ENCODE peak calls at places on chromosome 5, in four cellular contexts. F, O, U and H are unnamed samples.

GRCh38 chr5:44441460-44441859 is 52.2 kb upstream of the FGF10 start:
- ATAC-seq in F (no peak), O (no peak), U (no peak), H (no peak)

GRCh38 chr5:163094492-163095180 is 342.8 kb upstream of the CCNG1 start:
- ATAC-seq in F (no peak), O (no peak), U (no peak), H (no peak)

GRCh38 chr5:39992617-39993203 is 567.9 kb upstream of the DAB2 start:
- ATAC-seq in F (no peak), O (no peak), U (no peak), H (no peak)

GRCh38 chr5:124705577-124705976 is 40.9 kb downstream of the ZNF608 start:
- ATAC-seq in F (no peak), O (no peak), U (no peak), H (no peak)

GRCh38 chr5:68395844-68396523 is 180.4 kb downstream of the PIK3R1 start:
- ATAC-seq in F (peak), O (no peak), U (no peak), H (no peak)

GRCh38 chr5:14177651-14178050 is 34.5 kb downstream of the TRIO start:
- ATAC-seq in F (no peak), O (no peak), U (no peak), H (no peak)

GRCh38 chr5:171542504-171543150 is 123.2 kb downstream of the FGF18 start:
- ATAC-seq in F (no peak), O (no peak), U (no peak), H (no peak)

GRCh38 chr5:122173484-122174191 is 44.3 kb downstream of the ZNF474 start:
- ATAC-seq in F (no peak), O (no peak), U (no peak), H (no peak)

GRCh38 chr5:42337607-42338006 is 85.6 kb upstream of the GHR start:
- ATAC-seq in F (no peak), O (peak), U (no peak), H (no peak)

GRCh38 chr5:61965495-61965894 is 340.5 kb upstream of the KIF2A start:
- ATAC-seq in F (no peak), O (no peak), U (no peak), H (no peak)

GRCh38 chr5:139271201-139272027 is 22.1 kb upstream of the MATR3 start:
- ATAC-seq in F (no peak), O (no peak), U (no peak), H (peak)

GRCh38 chr5:119397518-119398380 is 41.9 kb downstream of the TNFAIP8 start:
- ATAC-seq in F (no peak), O (no peak), U (no peak), H (no peak)

GRCh38 chr5:180847053-180847452 is 14.0 kb downstream of the ZFP62 start:
- ATAC-seq in F (no peak), O (no peak), U (no peak), H (no peak)

GRCh38 chr5:160434022-160434531 is 12.4 kb downstream of the PTTG1 start:
- ATAC-seq in F (peak), O (peak), U (no peak), H (no peak)

GRCh38 chr5:14185336-14186131 is 42.4 kb downstream of the TRIO start:
- ATAC-seq in F (no peak), O (peak), U (peak), H (peak)

GRCh38 chr5:142167458-142167857 is 58.9 kb downstream of the NDFIP1 start:
- ATAC-seq in F (no peak), O (no peak), U (peak), H (no peak)

GRCh38 chr5:1118231-1118698 is 6.4 kb upstream of the SLC12A7 start:
- ATAC-seq in F (no peak), O (no peak), U (peak), H (peak)

GRCh38 chr5:159441441-159441840 is 111.2 kb upstream of the IL12B start:
- ATAC-seq in F (peak), O (no peak), U (peak), H (no peak)

GRCh38 chr5:76384189-76384588 is 18.9 kb upstream of the IQGAP2 start:
- ATAC-seq in F (peak), O (no peak), U (no peak), H (no peak)

GRCh38 chr5:134567651-134568338 is 42.3 kb downstream of the JADE2 start:
- ATAC-seq in F (no peak), O (peak), U (no peak), H (peak)

GRCh38 chr5:63877961-63878360 is 84.3 kb downstream of the HTR1A start:
- ATAC-seq in F (no peak), O (no peak), U (no peak), H (no peak)

GRCh38 chr5:126921471-126922091 is 108.8 kb downstream of the MARCHF3 start:
- ATAC-seq in F (no peak), O (no peak), U (no peak), H (no peak)

GRCh38 chr5:159987031-159987674 is 21.8 kb upstream of the TTC1 start:
- ATAC-seq in F (peak), O (peak), U (peak), H (peak)

GRCh38 chr5:162657076-162657475 is 589.5 kb downstream of the GABRG2 start:
- ATAC-seq in F (no peak), O (no peak), U (no peak), H (no peak)

GRCh38 chr5:39721394-39721793 is 296.6 kb upstream of the DAB2 start:
- ATAC-seq in F (no peak), O (no peak), U (no peak), H (no peak)

GRCh38 chr5:67301285-67301904 is 104.8 kb upstream of the CD180 start:
- ATAC-seq in F (no peak), O (peak), U (no peak), H (peak)

GRCh38 chr5:33115467-33115866 is 325.3 kb upstream of the TARS1 start:
- ATAC-seq in F (no peak), O (no peak), U (no peak), H (no peak)

GRCh38 chr5:76104027-76104426 is 20.8 kb downstream of the SV2C start:
- ATAC-seq in F (peak), O (no peak), U (no peak), H (no peak)

GRCh38 chr5:27472875-27473274 is 434.5 kb upstream of the CDH9 start:
- ATAC-seq in F (no peak), O (no peak), U (no peak), H (no peak)

GRCh38 chr5:125209650-125210049 is 463.2 kb upstream of the ZNF608 start:
- ATAC-seq in F (no peak), O (no peak), U (no peak), H (no peak)

GRCh38 chr5:54146390-54146789 is 164.0 kb downstream of the ARL15 start:
- ATAC-seq in F (no peak), O (no peak), U (no peak), H (no peak)
- TF ChIP-seq POLR2AphosphoS5 in F (no peak), O (no peak), U (no peak), H (no peak)

DNA sequence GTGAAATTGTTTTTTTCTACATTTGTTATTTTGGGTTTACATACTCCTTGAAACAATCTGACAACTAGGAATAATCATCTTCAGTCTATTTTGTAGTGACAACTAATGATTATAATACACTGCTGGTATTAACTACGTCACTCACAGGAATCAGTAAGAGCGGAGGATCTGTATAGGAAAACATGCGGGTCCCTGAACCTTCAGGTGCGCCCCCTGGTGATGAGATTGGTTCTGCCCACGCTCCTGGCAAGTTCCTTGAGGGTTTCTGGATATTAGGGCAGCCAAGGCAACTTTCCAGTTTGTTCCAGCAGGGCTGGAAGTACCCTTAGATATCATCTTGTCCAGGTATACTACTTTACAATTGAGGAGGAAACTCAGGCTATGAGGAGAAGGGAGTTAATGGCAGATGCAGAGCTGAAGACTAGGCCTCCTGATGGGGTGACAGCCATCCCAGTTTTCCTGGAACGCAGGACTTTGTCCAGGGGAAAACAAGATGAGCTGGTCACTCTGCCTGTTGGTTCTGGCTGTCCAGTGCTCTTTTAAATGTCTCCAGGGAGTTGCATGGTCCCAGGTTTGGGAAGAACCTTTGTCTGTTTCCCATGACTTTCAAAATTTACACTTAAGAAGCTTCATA is 15.0 kb upstream of the WNT8A start:
- ATAC-seq in F (peak), O (peak), U (peak), H (peak)
- H3K4me3 ChIP-seq in F (no peak), O (no peak), U (no peak), H (no peak)

DNA sequence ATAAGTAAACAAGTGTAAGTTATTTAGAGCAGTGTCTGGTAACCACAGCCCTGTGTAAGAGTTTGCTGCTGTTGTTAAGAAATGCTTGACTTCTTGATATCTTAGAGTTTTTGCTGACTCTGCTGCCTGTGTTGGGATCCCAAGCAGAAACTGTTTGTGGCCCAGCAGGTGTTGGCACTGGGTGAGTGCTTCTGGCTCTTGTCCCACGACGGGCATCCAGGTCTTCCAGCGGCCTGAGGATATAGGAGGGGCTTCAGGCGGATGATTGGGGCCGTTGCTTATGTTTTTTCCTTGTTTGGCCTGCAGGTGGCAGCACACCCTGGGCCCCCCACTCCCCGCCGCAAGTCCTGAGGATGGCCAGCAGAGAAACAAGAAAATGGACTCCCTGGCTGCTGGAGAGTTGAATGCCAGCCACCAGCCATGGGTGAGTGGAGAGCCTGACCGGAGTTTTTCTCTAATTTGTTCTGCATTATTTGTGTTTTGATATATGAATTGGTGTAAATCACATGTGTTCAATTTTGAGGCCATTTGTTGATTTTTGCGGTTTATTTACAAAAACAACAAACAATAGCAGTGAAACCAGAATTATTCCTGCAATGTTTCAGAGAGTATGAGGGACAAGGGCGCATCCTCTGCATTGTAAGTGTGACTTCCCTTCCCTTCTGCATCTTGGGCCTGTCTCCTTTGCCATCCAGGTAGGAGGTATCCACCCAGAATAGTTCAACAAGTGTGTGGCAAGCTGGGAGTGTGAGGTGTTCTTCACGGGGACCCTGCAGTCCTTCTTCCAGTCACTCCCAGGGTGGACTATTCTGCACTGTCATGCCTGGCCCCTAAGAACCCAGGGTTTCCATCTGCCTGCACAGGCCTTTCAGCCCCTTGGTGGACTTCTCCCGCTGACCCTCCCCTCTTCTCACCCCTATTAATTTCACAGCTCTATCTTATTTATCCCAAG is 50.3 kb downstream of the SLC22A5 start:
- ATAC-seq in F (peak), O (peak), U (peak), H (peak)
- TF ChIP-seq POLR2A in F (no peak), O (no peak), U (no peak), H (no peak)

GRCh38 chr5:143245929-143246561 is 157.4 kb downstream of the NR3C1 start:
- ATAC-seq in F (peak), O (no peak), U (peak), H (peak)
- TF ChIP-seq POLR2AphosphoS5 in F (no peak), O (no peak), U (peak), H (no peak)

GRCh38 chr5:17670353-17670752 is 36.1 kb downstream of the TAF11L14 start:
- ATAC-seq in F (no peak), O (peak), U (no peak), H (no peak)

GRCh38 chr5:17665836-17666235 is 31.6 kb downstream of the TAF11L14 start:
- ATAC-seq in F (no peak), O (no peak), U (no peak), H (no peak)

GRCh38 chr5:17666726-17667235 is 32.5 kb downstream of the TAF11L14 start:
- ATAC-seq in F (no peak), O (no peak), U (no peak), H (no peak)
- H3K4me3 ChIP-seq in F (no peak), O (no peak), U (no peak), H (no peak)

DNA sequence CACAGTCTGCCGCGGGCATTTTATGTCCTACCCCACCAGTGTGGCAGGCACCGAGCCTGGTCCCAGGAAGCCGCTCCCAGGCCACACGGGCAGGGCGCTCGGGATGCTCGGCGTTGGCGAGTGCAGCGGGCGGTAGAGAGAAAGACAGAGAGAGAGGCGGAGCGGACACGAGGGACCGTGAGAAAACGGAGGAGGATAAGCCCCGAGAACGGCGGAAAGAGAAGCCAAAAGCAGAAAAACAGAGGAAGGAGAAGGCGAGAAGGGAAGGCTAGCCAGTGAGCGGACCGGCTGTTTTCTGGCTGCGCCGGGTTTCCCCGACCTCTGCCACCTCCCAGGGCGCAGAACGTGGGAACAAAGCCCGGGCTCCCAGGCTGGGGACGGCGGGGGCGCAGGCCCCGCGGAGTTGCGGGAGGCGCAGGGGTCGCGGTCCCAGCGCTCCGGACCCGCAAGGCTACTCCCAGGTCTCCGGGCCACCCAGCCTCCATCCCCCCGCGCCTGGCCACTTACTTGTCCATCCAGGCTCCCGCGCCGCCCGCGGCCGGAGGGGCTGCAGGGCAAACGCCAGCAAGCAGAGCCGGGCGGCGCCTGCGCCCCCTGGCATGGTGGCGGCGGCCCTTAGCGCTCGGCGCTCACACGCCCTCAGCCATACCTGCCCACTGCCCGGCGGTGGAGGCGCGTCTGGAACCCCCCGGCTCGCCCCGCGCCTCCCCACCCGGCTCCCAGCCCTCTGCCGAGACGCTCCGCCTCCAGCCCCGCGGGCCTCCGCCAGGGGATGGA is at the start of gene ADAM19:
- ATAC-seq in F (peak), O (peak), U (peak), H (peak)
- TF ChIP-seq POLR2A in F (no peak), O (no peak), U (no peak), H (peak)

GRCh38 chr5:91366571-91366970 is 16.5 kb downstream of the ARRDC3 start:
- ATAC-seq in F (peak), O (peak), U (no peak), H (no peak)
- TF ChIP-seq POLR2AphosphoS5 in F (no peak), O (no peak), U (no peak), H (no peak)

DNA sequence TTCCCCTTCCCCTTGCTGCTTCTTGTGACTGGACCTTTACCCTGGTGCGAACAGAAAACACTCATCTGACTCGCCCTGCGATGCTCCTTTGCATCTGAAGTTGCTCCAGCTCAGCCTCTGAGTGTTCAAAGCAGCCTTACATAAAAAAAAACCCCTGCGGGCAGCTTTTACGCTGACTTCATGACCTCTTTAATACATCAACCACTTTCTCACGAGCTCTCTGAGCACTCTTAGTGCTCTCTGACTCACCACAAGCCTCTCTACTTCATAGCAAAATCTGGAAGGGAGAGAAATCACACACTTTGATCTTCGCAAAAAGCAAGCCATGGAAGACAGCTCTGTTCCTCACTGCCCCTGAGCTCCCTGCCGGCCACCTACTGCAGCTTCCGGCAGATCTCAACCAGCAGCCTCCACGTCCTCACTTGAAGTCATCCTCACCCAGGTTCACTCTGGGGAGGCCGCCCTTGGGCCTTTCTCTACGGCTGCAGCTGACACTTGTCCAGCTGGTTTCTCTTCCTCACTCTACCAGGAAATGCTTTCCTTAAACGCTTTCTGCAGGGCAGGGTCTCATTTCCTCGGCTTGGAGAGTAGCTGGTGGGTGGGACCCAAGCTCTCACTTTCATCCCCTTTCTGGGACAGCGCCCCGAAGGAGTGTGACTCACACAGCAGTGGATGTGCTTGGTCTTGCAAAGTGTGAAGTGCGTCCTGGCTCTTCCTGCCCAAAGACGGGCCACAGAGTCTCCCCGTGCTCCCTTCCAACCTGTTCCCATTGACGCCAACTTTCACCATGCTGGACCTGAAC is 5.3 kb downstream of the SLC34A1 start:
- ATAC-seq in F (peak), O (peak), U (peak), H (peak)
- H3K4me3 ChIP-seq in F (peak), O (no peak), U (no peak), H (no peak)

DNA sequence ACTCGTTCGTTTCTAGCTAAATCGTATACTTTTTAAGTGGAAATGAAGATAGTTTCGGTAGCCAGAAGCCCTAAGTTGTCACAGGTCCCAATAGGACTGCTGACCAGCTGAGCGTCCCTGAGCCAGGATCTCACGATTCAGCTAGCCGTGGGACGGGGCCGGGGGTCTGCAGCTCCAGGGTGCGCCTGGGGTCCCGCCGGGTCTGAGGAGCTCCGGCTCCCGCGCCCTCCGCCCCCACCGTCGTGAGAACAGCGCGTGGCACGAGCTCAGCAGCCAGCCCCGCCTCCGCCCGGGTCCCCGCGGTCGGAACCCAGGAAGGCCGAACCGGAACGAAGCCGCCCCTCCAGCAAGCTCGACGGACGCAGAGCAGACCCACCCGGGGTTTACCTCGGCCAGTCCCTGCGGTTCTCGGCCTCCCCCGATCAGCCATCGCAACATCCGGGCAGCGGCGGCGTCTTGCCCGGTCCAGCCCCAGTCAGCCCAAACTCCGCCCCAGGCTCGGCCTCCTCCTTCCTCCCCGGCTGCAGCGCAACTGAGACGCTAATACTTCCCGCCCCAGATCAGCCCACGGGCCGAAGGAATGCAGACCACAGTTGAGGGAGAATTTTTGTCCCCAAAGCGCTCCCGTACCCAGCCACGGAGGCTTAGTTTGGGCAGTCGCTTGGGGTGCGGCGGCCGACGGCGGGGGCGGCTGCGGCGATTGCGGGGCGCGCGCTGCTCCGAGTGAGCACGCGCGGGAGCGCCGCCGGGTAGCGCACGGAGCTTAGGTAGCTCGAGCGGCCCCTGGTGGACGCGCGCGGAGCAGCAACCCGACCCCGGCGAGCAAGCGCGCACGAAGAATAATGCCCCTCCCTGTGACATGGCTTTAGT is at the start of gene WDR41:
- ATAC-seq in F (peak), O (peak), U (peak), H (peak)
- TF ChIP-seq POLR2A in F (peak), O (no peak), U (peak), H (peak)